ENCODE peak calls at places on chromosomes 7 and 10, in six cellular contexts. E is lower lobe of right lung, T is IMR-90, Z is Panc1, J is OCI-LY7, F is ovary. Y is an unnamed sample.
A peak's percentile ranks its signal among the peaks of the same experiment; 100 is the strongest.

GRCh38 chr7:24864214-24864817 is 107.1 kb upstream of the GSDME start:
- DNase-seq in E (no peak), T (no peak), Z (no peak), J (no peak), F (no peak), Y (no peak)

GRCh38 chr7:127252380-127252718 is 392 bp downstream of the GRM8 start:
- DNase-seq in E (no peak), T (no peak), Z (no peak), J (no peak), F (no peak), Y (no peak)

GRCh38 chr7:69817096-69817495 is 218.8 kb downstream of the AUTS2 start:
- DNase-seq in E (no peak), T (peak; percentile 3), Z (no peak), J (no peak), F (no peak), Y (no peak)

GRCh38 chr10:33330543-33331019 is 3.9 kb downstream of the NRP1 start:
- DNase-seq in E (peak; percentile 77), T (peak; percentile 90), Z (no peak), J (peak; percentile 67), F (peak; percentile 87), Y (peak; percentile 78)

GRCh38 chr7:71633571-71634008 is 501.6 kb downstream of the GALNT17 start:
- DNase-seq in E (no peak), T (peak; percentile 3), Z (peak; percentile 93), J (no peak), F (no peak), Y (no peak)

GRCh38 chr10:1706256-1706655 is 31.1 kb downstream of the ADARB2 start:
- DNase-seq in E (no peak), T (no peak), Z (no peak), J (no peak), F (no peak), Y (no peak)

GRCh38 chr10:10677479-10677878 is 340.2 kb upstream of the CELF2 start:
- DNase-seq in E (peak; percentile 62), T (peak; percentile 80), Z (peak; percentile 13), J (peak; percentile 39), F (peak; percentile 37), Y (peak; percentile 66)

GRCh38 chr10:25575343-25575742 is 358.7 kb upstream of the MYO3A start:
- DNase-seq in E (no peak), T (no peak), Z (no peak), J (no peak), F (no peak), Y (no peak)

GRCh38 chr7:55951637-55952351 is at the start of gene MRPS17:
- DNase-seq in E (peak; percentile 96), T (peak; percentile 79), Z (peak; percentile 61), J (peak; percentile 94), F (peak; percentile 91), Y (peak; percentile 72)

GRCh38 chr10:98261436-98262277 is 6.3 kb downstream of the LOXL4 start:
- DNase-seq in E (no peak), T (no peak), Z (no peak), J (no peak), F (no peak), Y (no peak)

GRCh38 chr7:151971829-151972228 is 15.6 kb downstream of the GALNTL5 start:
- DNase-seq in E (no peak), T (no peak), Z (no peak), J (no peak), F (no peak), Y (no peak)

GRCh38 chr10:6383099-6383812 is 180.5 kb downstream of the PFKFB3 start:
- DNase-seq in E (no peak), T (peak; percentile 84), Z (no peak), J (no peak), F (no peak), Y (no peak)

GRCh38 chr10:77756319-77757232 is 119.0 kb upstream of the KCNMA1 start:
- DNase-seq in E (no peak), T (peak; percentile 74), Z (peak; percentile 18), J (peak; percentile 23), F (no peak), Y (no peak)

GRCh38 chr7:105926131-105926530 is 36.9 kb upstream of the CDHR3 start:
- DNase-seq in E (no peak), T (no peak), Z (no peak), J (no peak), F (no peak), Y (no peak)

GRCh38 chr10:62112963-62113362 is 155.7 kb downstream of the RTKN2 start:
- DNase-seq in E (no peak), T (no peak), Z (no peak), J (no peak), F (no peak), Y (no peak)

GRCh38 chr10:34780818-34781380 is 34.2 kb downstream of the PARD3 start:
- DNase-seq in E (no peak), T (peak; percentile 63), Z (no peak), J (peak; percentile 2), F (peak; percentile 64), Y (no peak)

GRCh38 chr10:130924138-130924819 is 387.2 kb downstream of the TCERG1L start:
- DNase-seq in E (no peak), T (no peak), Z (no peak), J (no peak), F (no peak), Y (no peak)

GRCh38 chr10:113663908-113664307 is at the start of gene NRAP:
- DNase-seq in E (no peak), T (no peak), Z (no peak), J (no peak), F (no peak), Y (no peak)

GRCh38 chr7:151068069-151068773 is 8.8 kb downstream of the SLC4A2 start:
- DNase-seq in E (no peak), T (peak; percentile 74), Z (no peak), J (no peak), F (no peak), Y (no peak)

DNA sequence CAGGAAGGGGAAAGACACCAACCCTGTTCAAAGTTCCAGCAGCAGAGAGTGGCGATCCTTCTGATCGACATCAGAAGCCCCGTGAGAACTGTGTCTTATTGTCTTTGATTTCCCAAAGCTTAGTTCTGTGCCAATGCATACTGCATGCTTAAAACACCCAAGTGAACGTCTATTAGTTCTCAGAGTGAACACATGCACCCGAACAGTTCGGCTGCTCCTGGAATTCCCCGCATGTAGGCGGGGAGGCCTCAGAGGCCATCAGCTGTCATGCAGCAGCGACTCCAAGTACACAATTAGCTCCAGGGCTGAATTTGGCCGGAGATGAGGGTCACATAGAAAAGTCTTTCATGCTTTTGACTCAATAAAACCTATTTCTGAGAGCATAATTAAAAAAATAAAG is 276.9 kb downstream of the ZMYND11 start:
- DNase-seq in E (no peak), T (no peak), Z (no peak), J (no peak), F (no peak), Y (no peak)
- H3K4me3 ChIP-seq in E (no peak overlapping the region), T (no peak overlapping the region), Z (no peak overlapping the region), J (no peak overlapping the region), F (no peak overlapping the region), Y (no peak overlapping the region)

DNA sequence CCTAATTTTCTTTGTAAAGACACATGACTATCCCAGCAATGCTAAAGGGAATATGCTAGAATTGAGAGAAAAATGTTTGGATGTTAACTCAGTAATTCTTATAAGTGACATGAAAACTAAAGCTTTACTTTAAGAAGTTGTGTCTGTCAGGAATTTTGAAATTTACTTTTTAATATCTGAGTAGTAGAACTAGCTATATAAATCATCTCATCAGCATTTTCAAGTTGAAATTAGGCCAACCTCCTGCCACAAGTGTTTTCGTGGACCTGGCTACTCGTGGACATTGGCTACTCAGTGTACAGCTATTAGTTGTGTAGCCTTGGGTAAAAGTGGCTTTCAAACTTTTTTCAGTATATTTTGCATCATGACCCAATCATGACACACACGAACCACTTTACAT is 70.5 kb downstream of the ADD3 start:
- DNase-seq in E (no peak), T (no peak), Z (no peak), J (no peak), F (no peak), Y (no peak)
- H3K4me1 ChIP-seq in E (peaks cover 90% of the 10 kb centered on the region), T (peaks cover 20% of the 10 kb centered on the region), Z (peaks cover 11% of the 10 kb centered on the region), J (peaks cover 58% of the 10 kb centered on the region), F (peaks cover 20% of the 10 kb centered on the region), Y (peaks cover 65% of the 10 kb centered on the region)

DNA sequence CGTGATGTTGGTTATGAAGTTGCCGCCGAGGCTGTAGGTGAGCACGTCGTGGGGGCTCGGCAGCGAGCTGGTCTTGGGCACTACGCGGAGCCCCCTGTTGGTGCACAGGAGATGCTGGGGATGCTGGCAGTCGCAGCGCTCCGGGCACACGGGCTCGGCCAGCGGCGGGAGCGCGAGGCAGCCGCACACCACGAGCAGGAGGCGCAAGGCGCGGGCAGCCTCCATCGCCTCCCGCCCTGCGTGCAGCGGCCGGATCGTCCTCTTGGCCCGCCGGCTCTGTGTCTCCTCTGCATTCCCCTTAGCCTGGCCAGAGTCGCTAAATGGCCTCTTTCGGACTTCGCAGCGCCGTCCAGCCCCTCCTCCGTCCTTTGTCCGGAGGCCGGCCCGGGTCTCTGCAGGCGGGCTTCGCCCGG is 302 bp downstream of the TRIL start:
- DNase-seq in E (no peak), T (no peak), Z (no peak), J (no peak), F (no peak), Y (no peak)
- H3K27ac ChIP-seq in E (peak overlapping the region; percentile 74), T (no peak overlapping the region), Z (no peak overlapping the region), J (no peak overlapping the region), F (no peak overlapping the region), Y (no peak overlapping the region)

DNA sequence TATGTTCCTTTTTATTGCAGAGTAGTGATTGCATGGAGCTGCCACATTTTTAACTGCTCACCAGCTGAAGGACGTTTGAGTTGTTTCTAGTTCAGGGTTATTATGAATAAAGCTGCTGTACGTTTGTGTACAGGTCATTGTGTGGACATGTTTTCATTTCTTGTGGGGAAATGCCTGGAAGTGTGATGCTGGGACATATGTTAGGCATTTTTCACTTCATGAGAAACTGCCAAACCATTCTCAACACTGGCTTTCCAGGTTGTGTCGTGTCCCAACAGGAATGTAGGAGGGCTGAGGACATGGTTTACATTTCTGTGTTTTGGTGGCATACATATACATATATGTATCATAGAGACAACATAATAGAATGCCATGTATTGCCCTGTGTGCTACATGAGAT is 73.0 kb downstream of the NEURL1 start:
- DNase-seq in E (no peak), T (peak; percentile 34), Z (no peak), J (no peak), F (no peak), Y (no peak)
- H3K4me3 ChIP-seq in E (no peak overlapping the region), T (no peak overlapping the region), Z (no peak overlapping the region), J (no peak overlapping the region), F (no peak overlapping the region), Y (no peak overlapping the region)